ENCODE peak calls at places on chromosome 10, in seven cellular contexts. W is choroid plexus epithelial cell, V is AG04449, L is A549, Z is heart right ventricle, Y is colonic mucosa, X is fibroblast of mammary gland. T is an unnamed sample.

GRCh38 chr10:110434477-110435096 is 63.1 kb upstream of the DUSP5 start:
- DNase-seq in W (no peak), V (no peak), L (no peak), Z (no peak), Y (no peak), X (no peak), T (no peak)

GRCh38 chr10:3887885-3888476 is 103.0 kb upstream of the KLF6 start:
- DNase-seq in W (peak), V (peak), L (peak), Z (no peak), Y (no peak), X (peak), T (peak)

GRCh38 chr10:47198221-47198620 is 101.8 kb upstream of the GDF10 start:
- DNase-seq in W (no peak), V (no peak), L (no peak), Z (no peak), Y (no peak), X (no peak), T (no peak)

GRCh38 chr10:110415809-110416208 is 81.9 kb upstream of the DUSP5 start:
- DNase-seq in W (no peak), V (no peak), L (no peak), Z (no peak), Y (no peak), X (no peak), T (no peak)

GRCh38 chr10:14751576-14752330 is 22.9 kb downstream of the FAM107B start:
- DNase-seq in W (peak), V (no peak), L (no peak), Z (peak), Y (peak), X (peak), T (no peak)

GRCh38 chr10:130109796-130110235 is 814 bp downstream of the C10orf143 start:
- DNase-seq in W (peak), V (peak), L (peak), Z (peak), Y (peak), X (peak), T (peak)

GRCh38 chr10:68327889-68328786 is 3.7 kb upstream of the HNRNPH3 start:
- DNase-seq in W (peak), V (no peak), L (peak), Z (no peak), Y (no peak), X (peak), T (peak)

GRCh38 chr10:42969147-42969546 is 107.7 kb upstream of the RET start:
- DNase-seq in W (no peak), V (no peak), L (no peak), Z (no peak), Y (peak), X (no peak), T (no peak)

GRCh38 chr10:89175821-89176220 is 31.3 kb downstream of the CH25H start:
- DNase-seq in W (no peak), V (no peak), L (no peak), Z (no peak), Y (no peak), X (no peak), T (no peak)

GRCh38 chr10:49700997-49701396 is 21.5 kb downstream of the C10orf53 start:
- DNase-seq in W (no peak), V (no peak), L (no peak), Z (no peak), Y (no peak), X (no peak), T (no peak)

GRCh38 chr10:101646369-101646768 is 48.6 kb downstream of the FBXW4 start:
- DNase-seq in W (no peak), V (no peak), L (no peak), Z (peak), Y (no peak), X (no peak), T (no peak)

GRCh38 chr10:70729763-70730357 is 55.3 kb downstream of the TBATA start:
- DNase-seq in W (peak), V (no peak), L (no peak), Z (no peak), Y (peak), X (no peak), T (no peak)

GRCh38 chr10:129760003-129760315 is 204.1 kb downstream of the EBF3 start:
- DNase-seq in W (no peak), V (no peak), L (no peak), Z (no peak), Y (peak), X (no peak), T (no peak)

GRCh38 chr10:89414879-89415821 is 782 bp downstream of the IFIT5 start:
- DNase-seq in W (peak), V (no peak), L (peak), Z (peak), Y (peak), X (peak), T (no peak)

GRCh38 chr10:112467541-112468075 is 20.6 kb downstream of the VTI1A start:
- DNase-seq in W (peak), V (no peak), L (no peak), Z (no peak), Y (no peak), X (peak), T (no peak)

GRCh38 chr10:109247819-109248218 is 675.5 kb downstream of the XPNPEP1 start:
- DNase-seq in W (no peak), V (no peak), L (no peak), Z (no peak), Y (peak), X (no peak), T (no peak)

GRCh38 chr10:117005454-117006055 is 568 bp upstream of the SHTN1 start:
- DNase-seq in W (peak), V (no peak), L (peak), Z (no peak), Y (peak), X (no peak), T (no peak)

GRCh38 chr10:71812016-71812912 is 38.8 kb downstream of the PSAP start:
- DNase-seq in W (peak), V (no peak), L (peak), Z (peak), Y (peak), X (peak), T (peak)

GRCh38 chr10:67602268-67602950 is 93.6 kb downstream of the CTNNA3 start:
- DNase-seq in W (peak), V (peak), L (no peak), Z (no peak), Y (no peak), X (peak), T (no peak)

GRCh38 chr10:71585579-71586092 is 133.9 kb downstream of the C10orf105 start:
- DNase-seq in W (peak), V (no peak), L (no peak), Z (no peak), Y (no peak), X (no peak), T (no peak)

GRCh38 chr10:85235258-85235657 is 906.9 kb downstream of the CCSER2 start:
- DNase-seq in W (no peak), V (no peak), L (no peak), Z (no peak), Y (no peak), X (no peak), T (no peak)

GRCh38 chr10:88150338-88150737 is 286.9 kb downstream of the PTEN start:
- DNase-seq in W (peak), V (no peak), L (peak), Z (no peak), Y (no peak), X (peak), T (no peak)

GRCh38 chr10:11242443-11243386 is 225.0 kb downstream of the CELF2 start:
- DNase-seq in W (peak), V (no peak), L (no peak), Z (peak), Y (peak), X (peak), T (no peak)

GRCh38 chr10:116809528-116810500 is 39.5 kb upstream of the ENO4 start:
- DNase-seq in W (peak), V (no peak), L (peak), Z (peak), Y (peak), X (peak), T (no peak)

GRCh38 chr10:71805776-71806705 is 32.7 kb upstream of the VSIR start:
- DNase-seq in W (peak), V (no peak), L (no peak), Z (peak), Y (peak), X (no peak), T (no peak)

GRCh38 chr10:89392974-89393373 is 551 bp downstream of the IFIT1 start:
- DNase-seq in W (peak), V (peak), L (no peak), Z (no peak), Y (peak), X (peak), T (peak)

GRCh38 chr10:110852255-110852896 is 19.4 kb upstream of the PDCD4 start:
- DNase-seq in W (peak), V (no peak), L (no peak), Z (no peak), Y (peak), X (peak), T (no peak)

GRCh38 chr10:97020452-97021400 is 165.0 kb downstream of the SLIT1 start:
- DNase-seq in W (peak), V (no peak), L (no peak), Z (peak), Y (no peak), X (no peak), T (no peak)

GRCh38 chr10:29104661-29105369 is 184.1 kb upstream of the LYZL1 start:
- DNase-seq in W (peak), V (no peak), L (peak), Z (no peak), Y (peak), X (no peak), T (no peak)

GRCh38 chr10:96565774-96566173 is 21.0 kb downstream of the TM9SF3 start:
- DNase-seq in W (peak), V (no peak), L (no peak), Z (no peak), Y (no peak), X (peak), T (no peak)

GRCh38 chr10:61804414-61804813 is 97.1 kb upstream of the ARID5B start:
- DNase-seq in W (no peak), V (no peak), L (no peak), Z (no peak), Y (no peak), X (peak), T (no peak)

GRCh38 chr10:116469437-116469836 is 41.8 kb downstream of the PNLIPRP3 start:
- DNase-seq in W (no peak), V (no peak), L (no peak), Z (no peak), Y (no peak), X (no peak), T (no peak)

GRCh38 chr10:3803884-3804741 is 19.1 kb upstream of the KLF6 start:
- DNase-seq in W (peak), V (no peak), L (no peak), Z (no peak), Y (no peak), X (peak), T (no peak)

GRCh38 chr10:72353963-72354355 is 760 bp downstream of the DNAJB12 start:
- DNase-seq in W (peak), V (no peak), L (peak), Z (peak), Y (no peak), X (peak), T (no peak)

GRCh38 chr10:123582084-123582989 is 83.8 kb upstream of the GPR26 start:
- DNase-seq in W (peak), V (peak), L (peak), Z (peak), Y (peak), X (peak), T (peak)
- TF ChIP-seq CTCF in W (peak), V (peak), L (peak), Z (peak), Y (peak), X (peak), T (peak)

GRCh38 chr10:24287559-24288195 is 78.7 kb downstream of the KIAA1217 start:
- DNase-seq in W (no peak), V (no peak), L (no peak), Z (no peak), Y (no peak), X (no peak), T (no peak)
- TF ChIP-seq CTCF in W (no peak), V (no peak), L (no peak), Z (peak), Y (no peak), X (no peak), T (no peak)

GRCh38 chr10:99659031-99659867 is at the start of gene ENTPD7:
- DNase-seq in W (peak), V (peak), L (peak), Z (peak), Y (peak), X (peak), T (peak)
- TF ChIP-seq CTCF in W (peak), V (peak), L (no peak), Z (peak), Y (no peak), X (no peak), T (peak)

DNA sequence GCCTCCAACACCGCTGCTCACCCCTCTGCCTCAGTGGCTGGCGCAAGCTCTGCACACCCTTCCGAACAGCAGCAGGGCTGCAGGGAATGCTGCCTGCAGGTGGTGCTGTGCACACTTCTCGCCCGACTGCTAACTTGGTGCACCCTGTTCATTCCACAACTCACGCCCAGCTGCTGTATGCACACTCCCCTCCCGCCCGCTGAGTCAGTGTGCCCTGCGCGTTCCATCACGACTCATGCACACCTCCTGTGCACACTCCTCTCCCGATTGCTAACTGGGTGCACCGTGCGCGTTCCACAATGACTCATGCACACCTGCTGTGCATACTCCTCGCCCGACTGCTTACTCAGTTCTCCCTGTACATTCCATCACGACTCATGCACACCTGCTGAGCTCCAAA is 21.5 kb downstream of the ADARB2 start:
- DNase-seq in W (no peak), V (no peak), L (peak), Z (no peak), Y (no peak), X (no peak), T (no peak)
- TF ChIP-seq CTCF in W (no peak), V (no peak), L (peak), Z (no peak), Y (peak), X (no peak), T (no peak)

DNA sequence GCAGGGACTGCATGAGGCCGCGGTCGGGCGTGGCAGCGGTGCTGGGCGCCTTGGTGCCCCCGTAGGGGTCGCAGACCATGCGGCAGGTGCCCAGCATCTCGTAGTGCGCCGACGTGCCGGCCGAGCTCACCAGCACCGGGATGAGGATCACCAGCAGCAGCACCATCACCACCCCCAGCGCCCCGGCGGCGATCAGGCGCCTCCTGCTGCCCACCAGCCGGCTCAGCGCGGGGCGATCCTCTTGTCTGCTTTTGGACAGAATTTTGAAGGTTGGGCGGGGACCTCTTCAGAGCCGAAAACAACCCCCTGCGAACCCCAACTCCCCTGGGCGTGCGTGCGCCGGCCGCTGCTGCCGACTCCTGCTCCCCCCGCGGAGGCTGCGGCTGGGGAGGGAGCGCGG is 779 bp downstream of the C1QL3 start:
- DNase-seq in W (peak), V (no peak), L (no peak), Z (peak), Y (no peak), X (peak), T (no peak)
- TF ChIP-seq CTCF in W (peak), V (peak), L (no peak), Z (peak), Y (no peak), X (peak), T (peak)

GRCh38 chr10:119725550-119726290 is at the start of gene INPP5F:
- DNase-seq in W (peak), V (peak), L (peak), Z (peak), Y (peak), X (peak), T (peak)
- TF ChIP-seq CTCF in W (no peak), V (peak), L (peak), Z (peak), Y (no peak), X (no peak), T (peak)

GRCh38 chr10:78396754-78397153 is 363.1 kb downstream of the RPS24 start:
- DNase-seq in W (no peak), V (no peak), L (no peak), Z (no peak), Y (no peak), X (no peak), T (no peak)

GRCh38 chr10:78397796-78398195 is 364.1 kb downstream of the RPS24 start:
- DNase-seq in W (no peak), V (no peak), L (no peak), Z (no peak), Y (no peak), X (no peak), T (no peak)

GRCh38 chr10:78401882-78402367 is 368.3 kb downstream of the RPS24 start:
- DNase-seq in W (peak), V (no peak), L (no peak), Z (peak), Y (no peak), X (no peak), T (no peak)

GRCh38 chr10:78395162-78395561 is 361.5 kb downstream of the RPS24 start:
- DNase-seq in W (no peak), V (no peak), L (no peak), Z (no peak), Y (no peak), X (no peak), T (no peak)

DNA sequence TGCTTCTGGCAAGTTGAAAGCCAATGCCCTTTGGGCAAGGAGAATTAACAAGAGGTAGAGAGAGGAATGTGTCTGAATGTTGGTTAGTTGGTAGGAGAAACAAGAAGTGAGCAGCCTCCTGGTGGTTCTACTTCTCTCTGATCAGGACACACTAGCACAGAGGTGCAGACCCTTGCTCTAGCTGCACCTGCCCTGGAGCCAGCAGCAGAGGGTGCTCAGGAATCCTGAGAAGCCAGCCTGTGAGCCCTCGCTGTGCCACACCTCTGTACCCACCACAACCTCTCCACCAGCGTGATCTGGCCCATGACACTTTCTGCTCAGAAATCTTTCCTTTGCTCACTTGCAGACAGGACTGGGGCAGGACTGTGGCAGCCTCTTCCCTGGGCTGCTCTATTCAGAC is 364.7 kb downstream of the RPS24 start:
- DNase-seq in W (no peak), V (no peak), L (no peak), Z (no peak), Y (no peak), X (no peak), T (no peak)
- TF ChIP-seq CTCF in W (no peak), V (no peak), L (no peak), Z (no peak), Y (no peak), X (no peak), T (no peak)

DNA sequence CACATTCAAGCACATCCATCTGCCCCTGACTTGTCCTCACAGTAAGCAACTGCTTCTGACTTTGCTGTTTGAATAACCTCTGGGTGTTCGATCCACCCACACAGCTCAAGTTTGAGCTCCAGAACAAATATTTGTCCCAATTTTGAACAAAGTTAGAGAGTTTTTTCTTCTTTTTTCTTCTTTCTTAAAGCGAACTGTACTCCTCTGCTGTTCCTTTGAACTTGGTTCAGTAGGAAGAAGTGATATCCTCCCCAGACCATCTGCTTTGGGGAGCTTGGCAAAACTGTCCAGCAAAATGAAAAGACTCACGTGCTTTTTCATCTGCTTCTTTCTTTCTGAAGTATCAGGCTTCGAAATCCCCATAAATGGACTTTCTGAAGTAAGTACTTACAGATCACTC is at the start of gene ITIH2:
- DNase-seq in W (no peak), V (no peak), L (no peak), Z (no peak), Y (no peak), X (no peak), T (no peak)
- TF ChIP-seq CTCF in W (no peak), V (no peak), L (no peak), Z (no peak), Y (no peak), X (no peak), T (no peak)

GRCh38 chr10:132341017-132341416 is 9.0 kb downstream of the LRRC27 start:
- DNase-seq in W (no peak), V (no peak), L (no peak), Z (no peak), Y (no peak), X (no peak), T (no peak)
- TF ChIP-seq CTCF in W (no peak), V (no peak), L (no peak), Z (no peak), Y (no peak), X (no peak), T (no peak)

GRCh38 chr10:17687117-17687831 is 43.3 kb downstream of the STAM start:
- DNase-seq in W (no peak), V (no peak), L (no peak), Z (no peak), Y (no peak), X (no peak), T (no peak)
- TF ChIP-seq CTCF in W (no peak), V (no peak), L (no peak), Z (no peak), Y (no peak), X (no peak), T (no peak)

T was measured in AG09319.